ENCODE peak calls at places on chromosomes 16 and 17, in ten cellular contexts. One of them, this sample, is unnamed.

GRCh38 chr17:61444831-61445230 is 7.4 kb upstream of the TBX4 start:
- DNase-seq in Peyer's patch: no peak
- DNase-seq in lower leg skin: no peak
- DNase-seq in GM20000: peak; percentile 17
- DNase-seq in activated CD8-positive, alpha-beta T cell treated with anti-CD3 and anti-CD28 coated beads for 36 hours: no peak
- DNase-seq in pancreas: no peak
- DNase-seq in HFF-Myc: peak; percentile 52
- DNase-seq in HFFc6: peak; percentile 63
- DNase-seq in thyroid gland: no peak
- DNase-seq in H9: no peak
- DNase-seq in this sample: no peak

GRCh38 chr17:11514565-11514964 is 83.7 kb upstream of the DNAH9 start:
- DNase-seq in GM20000: no peak
- DNase-seq in HFFc6: no peak
- DNase-seq in HFF-Myc: no peak
- DNase-seq in H9: no peak
- DNase-seq in thyroid gland: no peak
- DNase-seq in Peyer's patch: no peak
- DNase-seq in activated CD8-positive, alpha-beta T cell treated with anti-CD3 and anti-CD28 coated beads for 36 hours: no peak
- DNase-seq in lower leg skin: no peak
- DNase-seq in pancreas: peak; percentile 88
- DNase-seq in this sample: no peak

GRCh38 chr16:1288813-1289479 is 20.5 kb upstream of the UBE2I start:
- DNase-seq in lower leg skin: no peak
- DNase-seq in HFF-Myc: no peak
- DNase-seq in thyroid gland: no peak
- DNase-seq in H9: peak; percentile 67
- DNase-seq in activated CD8-positive, alpha-beta T cell treated with anti-CD3 and anti-CD28 coated beads for 36 hours: peak; percentile 51
- DNase-seq in GM20000: no peak
- DNase-seq in HFFc6: no peak
- DNase-seq in Peyer's patch: no peak
- DNase-seq in pancreas: peak; percentile 76
- DNase-seq in this sample: no peak

GRCh38 chr17:70808596-70808995 is 639.3 kb downstream of the KCNJ2 start:
- DNase-seq in HFF-Myc: no peak
- DNase-seq in pancreas: no peak
- DNase-seq in GM20000: no peak
- DNase-seq in lower leg skin: no peak
- DNase-seq in activated CD8-positive, alpha-beta T cell treated with anti-CD3 and anti-CD28 coated beads for 36 hours: no peak
- DNase-seq in thyroid gland: no peak
- DNase-seq in HFFc6: no peak
- DNase-seq in H9: peak; percentile 37
- DNase-seq in Peyer's patch: no peak
- DNase-seq in this sample: peak; percentile 16

GRCh38 chr17:14214271-14214670 is 22.4 kb downstream of the CDRT15 start:
- DNase-seq in pancreas: no peak
- DNase-seq in H9: no peak
- DNase-seq in HFF-Myc: no peak
- DNase-seq in Peyer's patch: no peak
- DNase-seq in activated CD8-positive, alpha-beta T cell treated with anti-CD3 and anti-CD28 coated beads for 36 hours: no peak
- DNase-seq in lower leg skin: no peak
- DNase-seq in GM20000: no peak
- DNase-seq in thyroid gland: no peak
- DNase-seq in HFFc6: peak; percentile 59
- DNase-seq in this sample: no peak

GRCh38 chr17:61805399-61805798 is 57.9 kb downstream of the BRIP1 start:
- DNase-seq in H9: no peak
- DNase-seq in activated CD8-positive, alpha-beta T cell treated with anti-CD3 and anti-CD28 coated beads for 36 hours: no peak
- DNase-seq in lower leg skin: no peak
- DNase-seq in HFF-Myc: no peak
- DNase-seq in Peyer's patch: no peak
- DNase-seq in HFFc6: peak; percentile 73
- DNase-seq in thyroid gland: no peak
- DNase-seq in pancreas: no peak
- DNase-seq in GM20000: no peak
- DNase-seq in this sample: peak; percentile 17

GRCh38 chr16:3305109-3306068 is at the start of the genes TIGD7 and ZNF75A:
- DNase-seq in activated CD8-positive, alpha-beta T cell treated with anti-CD3 and anti-CD28 coated beads for 36 hours: peak; percentile 87
- DNase-seq in GM20000: peak; percentile 94
- DNase-seq in lower leg skin: peak; percentile 95
- DNase-seq in Peyer's patch: peak; percentile 78
- DNase-seq in H9: peak; percentile 92
- DNase-seq in pancreas: peak; percentile 90
- DNase-seq in HFF-Myc: peak; percentile 44
- DNase-seq in thyroid gland: peak; percentile 90
- DNase-seq in HFFc6: peak; percentile 82
- DNase-seq in this sample: peak; percentile 81

GRCh38 chr17:65756760-65757159 is 195.3 kb upstream of the AXIN2 start:
- DNase-seq in GM20000: no peak
- DNase-seq in HFFc6: no peak
- DNase-seq in H9: no peak
- DNase-seq in pancreas: no peak
- DNase-seq in activated CD8-positive, alpha-beta T cell treated with anti-CD3 and anti-CD28 coated beads for 36 hours: no peak
- DNase-seq in Peyer's patch: no peak
- DNase-seq in HFF-Myc: no peak
- DNase-seq in lower leg skin: no peak
- DNase-seq in thyroid gland: no peak
- DNase-seq in this sample: no peak

GRCh38 chr17:521168-521525 is 168.5 kb upstream of the RPH3AL start:
- DNase-seq in thyroid gland: no peak
- DNase-seq in GM20000: no peak
- DNase-seq in Peyer's patch: no peak
- DNase-seq in H9: no peak
- DNase-seq in activated CD8-positive, alpha-beta T cell treated with anti-CD3 and anti-CD28 coated beads for 36 hours: no peak
- DNase-seq in pancreas: no peak
- DNase-seq in HFFc6: no peak
- DNase-seq in HFF-Myc: no peak
- DNase-seq in lower leg skin: no peak
- DNase-seq in this sample: no peak

GRCh38 chr17:42431758-42432161 is 8.7 kb upstream of the CAVIN1 start:
- DNase-seq in lower leg skin: no peak
- DNase-seq in activated CD8-positive, alpha-beta T cell treated with anti-CD3 and anti-CD28 coated beads for 36 hours: no peak
- DNase-seq in HFFc6: no peak
- DNase-seq in H9: no peak
- DNase-seq in GM20000: no peak
- DNase-seq in Peyer's patch: no peak
- DNase-seq in pancreas: no peak
- DNase-seq in thyroid gland: no peak
- DNase-seq in HFF-Myc: no peak
- DNase-seq in this sample: no peak

GRCh38 chr17:75996665-75997590 is 3.7 kb upstream of the CDK3 start:
- DNase-seq in H9: no peak
- DNase-seq in HFFc6: peak; percentile 11
- DNase-seq in lower leg skin: no peak
- DNase-seq in pancreas: peak; percentile 28
- DNase-seq in GM20000: peak; percentile 70
- DNase-seq in HFF-Myc: no peak
- DNase-seq in activated CD8-positive, alpha-beta T cell treated with anti-CD3 and anti-CD28 coated beads for 36 hours: peak; percentile 57
- DNase-seq in Peyer's patch: peak; percentile 62
- DNase-seq in thyroid gland: no peak
- DNase-seq in this sample: peak; percentile 65

GRCh38 chr16:78566397-78567073 is 467.1 kb downstream of the WWOX start:
- DNase-seq in Peyer's patch: no peak
- DNase-seq in HFF-Myc: no peak
- DNase-seq in activated CD8-positive, alpha-beta T cell treated with anti-CD3 and anti-CD28 coated beads for 36 hours: no peak
- DNase-seq in H9: no peak
- DNase-seq in HFFc6: no peak
- DNase-seq in thyroid gland: no peak
- DNase-seq in GM20000: no peak
- DNase-seq in lower leg skin: no peak
- DNase-seq in pancreas: no peak
- DNase-seq in this sample: no peak

GRCh38 chr17:68937890-68938514 is 17.2 kb downstream of the ABCA8 start:
- DNase-seq in H9: no peak
- DNase-seq in HFFc6: no peak
- DNase-seq in activated CD8-positive, alpha-beta T cell treated with anti-CD3 and anti-CD28 coated beads for 36 hours: no peak
- DNase-seq in GM20000: no peak
- DNase-seq in thyroid gland: no peak
- DNase-seq in lower leg skin: no peak
- DNase-seq in pancreas: no peak
- DNase-seq in HFF-Myc: no peak
- DNase-seq in Peyer's patch: no peak
- DNase-seq in this sample: no peak

GRCh38 chr17:34981538-34982241 is 1.4 kb downstream of the LIG3 start:
- DNase-seq in GM20000: no peak
- DNase-seq in HFFc6: peak; percentile 41
- DNase-seq in activated CD8-positive, alpha-beta T cell treated with anti-CD3 and anti-CD28 coated beads for 36 hours: no peak
- DNase-seq in Peyer's patch: no peak
- DNase-seq in thyroid gland: no peak
- DNase-seq in H9: no peak
- DNase-seq in lower leg skin: no peak
- DNase-seq in HFF-Myc: no peak
- DNase-seq in pancreas: no peak
- DNase-seq in this sample: no peak

DNA sequence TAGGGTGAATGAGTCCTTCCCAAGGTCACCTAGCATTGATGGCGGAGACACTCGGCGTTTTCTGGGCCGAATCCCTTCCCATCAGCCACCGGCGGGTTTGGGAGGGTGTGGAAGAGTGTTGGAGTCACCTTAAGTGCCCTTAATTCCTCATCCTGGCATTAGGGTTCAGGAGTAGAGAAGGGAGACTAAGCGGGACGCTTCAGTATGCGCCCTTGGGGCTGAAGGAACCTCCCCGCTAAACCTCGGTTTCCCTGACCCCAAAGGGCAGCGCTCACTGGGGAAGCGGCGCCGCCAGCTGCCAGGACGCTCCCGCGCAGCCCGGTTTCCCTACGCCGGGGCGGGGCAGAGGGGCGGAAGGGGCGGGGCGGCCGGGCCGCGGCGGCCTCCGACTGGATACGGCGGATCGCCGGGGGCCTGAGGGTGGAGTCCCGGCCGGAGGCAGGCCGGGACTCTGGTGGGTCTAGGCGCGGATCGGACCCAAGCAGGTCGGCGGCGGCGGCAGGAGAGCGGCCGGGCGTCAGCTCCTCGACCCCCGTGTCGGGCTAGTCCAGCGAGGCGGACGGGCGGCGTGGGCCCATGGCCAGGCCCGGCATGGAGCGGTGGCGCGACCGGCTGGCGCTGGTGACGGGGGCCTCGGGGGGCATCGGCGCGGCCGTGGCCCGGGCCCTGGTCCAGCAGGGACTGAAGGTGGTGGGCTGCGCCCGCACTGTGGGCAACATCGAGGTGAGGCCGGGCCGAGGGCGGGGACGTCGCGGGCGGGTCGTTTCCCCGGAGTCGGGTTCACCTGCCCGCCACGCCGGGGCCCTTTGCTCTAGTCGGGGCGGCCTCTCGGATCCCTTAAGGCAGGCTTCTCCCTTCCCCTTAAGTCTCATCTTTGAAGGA is at the start of gene DHRS11:
- DNase-seq in lower leg skin: peak; percentile 96
- DNase-seq in pancreas: peak; percentile 94
- DNase-seq in HFF-Myc: no peak
- DNase-seq in thyroid gland: peak; percentile 83
- DNase-seq in activated CD8-positive, alpha-beta T cell treated with anti-CD3 and anti-CD28 coated beads for 36 hours: peak; percentile 79
- DNase-seq in H9: peak; percentile 93
- DNase-seq in Peyer's patch: peak; percentile 76
- DNase-seq in HFFc6: peak; percentile 57
- DNase-seq in GM20000: peak; percentile 98
- DNase-seq in this sample: peak; percentile 81
- TF ChIP-seq CTCF in lower leg skin: no peak
- TF ChIP-seq CTCF in pancreas: no peak
- TF ChIP-seq CTCF in HFF-Myc: no peak
- TF ChIP-seq CTCF in thyroid gland: no peak
- TF ChIP-seq CTCF in activated CD8-positive, alpha-beta T cell treated with anti-CD3 and anti-CD28 coated beads for 36 hours: no peak
- TF ChIP-seq CTCF in H9: no peak
- TF ChIP-seq CTCF in Peyer's patch: no peak
- TF ChIP-seq CTCF in HFFc6: no peak
- TF ChIP-seq CTCF in GM20000: no peak
- TF ChIP-seq CTCF in this sample: no peak

DNA sequence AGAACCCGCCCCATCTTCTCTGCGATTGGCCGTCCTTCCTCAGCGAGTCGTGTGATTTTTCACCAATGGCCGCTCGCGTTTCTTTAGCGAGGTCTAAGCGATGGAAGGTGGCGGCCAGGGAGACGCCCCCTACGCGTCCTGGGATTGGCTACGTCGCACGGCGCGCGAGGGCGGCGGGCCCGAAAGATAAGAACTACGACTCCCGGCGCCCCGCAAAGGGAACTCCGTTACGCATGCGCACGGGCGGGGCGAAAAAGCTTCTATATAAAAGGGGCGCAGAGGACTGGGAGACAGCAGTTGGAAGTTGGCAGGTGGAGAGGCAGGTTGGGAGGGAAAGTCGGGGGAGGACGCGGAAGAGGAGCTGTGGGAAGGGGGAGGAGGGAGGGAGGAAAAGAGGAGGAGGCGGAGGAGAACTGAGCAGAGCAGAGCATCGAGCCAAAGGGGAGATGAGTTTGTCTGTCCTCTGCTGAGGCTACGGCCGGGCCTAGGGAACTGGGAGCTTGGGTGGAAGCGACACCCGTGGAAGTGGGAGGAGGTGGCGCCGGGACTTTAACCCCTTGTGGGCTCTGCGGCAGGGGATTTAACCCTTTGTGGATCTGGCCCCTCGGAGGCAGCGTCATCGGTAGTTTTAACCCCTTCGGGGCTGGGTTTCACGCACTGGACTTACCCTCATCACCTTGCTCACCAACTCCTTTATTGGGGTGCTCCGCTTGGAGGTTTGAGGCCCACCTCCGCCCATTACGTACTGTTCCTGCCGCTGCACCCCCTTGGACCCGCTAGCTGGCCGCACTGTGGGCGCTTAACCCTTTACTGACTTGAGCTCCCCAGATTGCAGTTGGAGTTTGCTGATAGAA is at the start of gene HEXIM1:
- DNase-seq in thyroid gland: peak; percentile 99
- DNase-seq in activated CD8-positive, alpha-beta T cell treated with anti-CD3 and anti-CD28 coated beads for 36 hours: peak; percentile 99
- DNase-seq in Peyer's patch: peak; percentile 99
- DNase-seq in HFF-Myc: peak; percentile 97
- DNase-seq in lower leg skin: peak; percentile 100
- DNase-seq in HFFc6: peak; percentile 100
- DNase-seq in H9: peak; percentile 100
- DNase-seq in GM20000: peak; percentile 95
- DNase-seq in pancreas: peak; percentile 99
- DNase-seq in this sample: peak; percentile 99
- TF ChIP-seq CTCF in thyroid gland: no peak
- TF ChIP-seq CTCF in activated CD8-positive, alpha-beta T cell treated with anti-CD3 and anti-CD28 coated beads for 36 hours: no peak
- TF ChIP-seq CTCF in Peyer's patch: peak; percentile 6
- TF ChIP-seq CTCF in HFF-Myc: no peak
- TF ChIP-seq CTCF in lower leg skin: no peak
- TF ChIP-seq CTCF in HFFc6: no peak
- TF ChIP-seq CTCF in H9: no peak
- TF ChIP-seq CTCF in GM20000: no peak
- TF ChIP-seq CTCF in pancreas: no peak
- TF ChIP-seq CTCF in this sample: no peak

GRCh38 chr17:51000835-51001638 is 119.6 kb downstream of the SPAG9 start:
- DNase-seq in activated CD8-positive, alpha-beta T cell treated with anti-CD3 and anti-CD28 coated beads for 36 hours: no peak
- DNase-seq in pancreas: no peak
- DNase-seq in GM20000: peak; percentile 51
- DNase-seq in H9: no peak
- DNase-seq in lower leg skin: no peak
- DNase-seq in thyroid gland: no peak
- DNase-seq in HFFc6: peak; percentile 75
- DNase-seq in Peyer's patch: no peak
- DNase-seq in HFF-Myc: peak; percentile 45
- DNase-seq in this sample: peak; percentile 69
- TF ChIP-seq CTCF in activated CD8-positive, alpha-beta T cell treated with anti-CD3 and anti-CD28 coated beads for 36 hours: peak; percentile 69
- TF ChIP-seq CTCF in pancreas: peak; percentile 19
- TF ChIP-seq CTCF in GM20000: no peak
- TF ChIP-seq CTCF in H9: peak; percentile 78
- TF ChIP-seq CTCF in lower leg skin: no peak
- TF ChIP-seq CTCF in thyroid gland: peak; percentile 13
- TF ChIP-seq CTCF in HFFc6: peak; percentile 82
- TF ChIP-seq CTCF in Peyer's patch: peak; percentile 51
- TF ChIP-seq CTCF in HFF-Myc: peak; percentile 38
- TF ChIP-seq CTCF in this sample: peak; percentile 55

GRCh38 chr16:48999034-48999433 is 282.6 kb downstream of the CBLN1 start:
- DNase-seq in H9: no peak
- DNase-seq in Peyer's patch: no peak
- DNase-seq in HFFc6: no peak
- DNase-seq in lower leg skin: no peak
- DNase-seq in activated CD8-positive, alpha-beta T cell treated with anti-CD3 and anti-CD28 coated beads for 36 hours: no peak
- DNase-seq in HFF-Myc: no peak
- DNase-seq in pancreas: no peak
- DNase-seq in thyroid gland: no peak
- DNase-seq in GM20000: no peak
- DNase-seq in this sample: no peak
- TF ChIP-seq CTCF in H9: no peak
- TF ChIP-seq CTCF in Peyer's patch: no peak
- TF ChIP-seq CTCF in HFFc6: no peak
- TF ChIP-seq CTCF in lower leg skin: no peak
- TF ChIP-seq CTCF in activated CD8-positive, alpha-beta T cell treated with anti-CD3 and anti-CD28 coated beads for 36 hours: no peak
- TF ChIP-seq CTCF in HFF-Myc: no peak
- TF ChIP-seq CTCF in pancreas: no peak
- TF ChIP-seq CTCF in thyroid gland: no peak
- TF ChIP-seq CTCF in GM20000: no peak
- TF ChIP-seq CTCF in this sample: no peak

This sample was measured in MCF 10A.